ENCODE peak calls at places on chromosomes 1 and 21, in four cellular contexts. N, T, I and U are unnamed samples.

GRCh38 chr1:94000531-94001282 is 91.5 kb upstream of the GCLM start:
- DNase-seq in T (no peak), N (no peak), I (no peak), U (no peak)

GRCh38 chr1:57067863-57068262 is 102.0 kb upstream of the C8B start:
- DNase-seq in T (no peak), I (no peak), N (no peak), U (no peak)

GRCh38 chr1:52365091-52365745 is 787 bp downstream of the CC2D1B start:
- DNase-seq in N (no peak), T (no peak), I (peak; percentile 71), U (peak; percentile 56)

GRCh38 chr21:15130751-15131150 is 66.0 kb upstream of the NRIP1 start:
- DNase-seq in T (no peak), I (no peak), N (no peak), U (no peak)

GRCh38 chr1:158039380-158039779 is 45.9 kb downstream of the KIRREL1 start:
- DNase-seq in N (no peak), T (no peak), I (no peak), U (no peak)

GRCh38 chr1:175262646-175263045 is 70.1 kb upstream of the KIAA0040 start:
- DNase-seq in I (no peak), T (no peak), N (no peak), U (no peak)

GRCh38 chr1:85607126-85607912 is 26.8 kb downstream of the CCN1 start:
- DNase-seq in I (no peak), T (no peak), N (no peak), U (peak; percentile 23)

GRCh38 chr1:25645641-25646400 is 29.2 kb downstream of the MAN1C1 start:
- DNase-seq in I (no peak), T (no peak), N (no peak), U (no peak)

GRCh38 chr1:209875510-209875909 is 47.7 kb downstream of the UTP25 start:
- DNase-seq in N (no peak), I (no peak), T (no peak), U (no peak)

GRCh38 chr1:18581420-18581880 is 49.2 kb upstream of the PAX7 start:
- DNase-seq in I (no peak), T (no peak), N (no peak), U (peak; percentile 66)

GRCh38 chr1:51926171-51926812 is 47.8 kb upstream of the NRDC start:
- DNase-seq in I (no peak), T (peak; percentile 8), N (no peak), U (no peak)

GRCh38 chr1:97640677-97641076 is 280.2 kb downstream of the DPYD start:
- DNase-seq in T (no peak), I (no peak), N (no peak), U (no peak)

GRCh38 chr1:248853668-248854375 is 5.1 kb downstream of the ZNF692 start:
- DNase-seq in N (no peak), T (no peak), I (no peak), U (no peak)